ENCODE peak calls at places on chromosomes 11 and 22, in four cellular contexts. One of them, this sample, is unnamed.

GRCh38 chr11:120061036-120061760 is 76.7 kb downstream of the TRIM29 start:
- DNase-seq in mesenchymal stem cell: no peak
- DNase-seq in IMR-90: no peak
- DNase-seq in H9: no peak
- DNase-seq in this sample: no peak

GRCh38 chr11:109745996-109746625 is 324.1 kb downstream of the C11orf87 start:
- DNase-seq in IMR-90: no peak
- DNase-seq in H9: no peak
- DNase-seq in mesenchymal stem cell: no peak
- DNase-seq in this sample: no peak

GRCh38 chr11:1457326-1457680 is 29.3 kb downstream of the MOB2 start:
- DNase-seq in H9: no peak
- DNase-seq in mesenchymal stem cell: no peak
- DNase-seq in IMR-90: no peak
- DNase-seq in this sample: no peak

GRCh38 chr11:60336767-60337391 is 9.8 kb downstream of the MS4A6E start:
- DNase-seq in IMR-90: no peak
- DNase-seq in H9: no peak
- DNase-seq in mesenchymal stem cell: no peak
- DNase-seq in this sample: no peak

GRCh38 chr11:36449566-36450390 is 60.3 kb downstream of the TRAF6 start:
- DNase-seq in H9: peak; percentile 5
- DNase-seq in IMR-90: no peak
- DNase-seq in mesenchymal stem cell: peak; percentile 27
- DNase-seq in this sample: no peak

GRCh38 chr11:22690891-22691290 is 24.5 kb downstream of the GAS2 start:
- DNase-seq in mesenchymal stem cell: no peak
- DNase-seq in H9: no peak
- DNase-seq in IMR-90: no peak
- DNase-seq in this sample: no peak

GRCh38 chr11:2806351-2807058 is 79.1 kb downstream of the CDKN1C start:
- DNase-seq in mesenchymal stem cell: no peak
- DNase-seq in IMR-90: no peak
- DNase-seq in H9: peak; percentile 27
- DNase-seq in this sample: no peak

GRCh38 chr11:46947399-46948077 is 11.0 kb downstream of the CSTPP1 start:
- DNase-seq in H9: no peak
- DNase-seq in IMR-90: no peak
- DNase-seq in mesenchymal stem cell: no peak
- DNase-seq in this sample: peak; percentile 52

GRCh38 chr22:45235101-45235777 is 5.5 kb downstream of the KIAA0930 start:
- DNase-seq in H9: no peak
- DNase-seq in IMR-90: no peak
- DNase-seq in mesenchymal stem cell: no peak
- DNase-seq in this sample: no peak

GRCh38 chr11:119742263-119742861 is 13.4 kb upstream of the NECTIN1 start:
- DNase-seq in mesenchymal stem cell: peak; percentile 19
- DNase-seq in H9: peak; percentile 80
- DNase-seq in IMR-90: no peak
- DNase-seq in this sample: peak; percentile 81

GRCh38 chr11:130553306-130553705 is 104.9 kb downstream of the ADAMTS15 start:
- DNase-seq in mesenchymal stem cell: no peak
- DNase-seq in H9: no peak
- DNase-seq in IMR-90: peak; percentile 39
- DNase-seq in this sample: no peak

GRCh38 chr11:118211006-118211405 is 13.8 kb downstream of the JAML start:
- DNase-seq in H9: peak; percentile 64
- DNase-seq in mesenchymal stem cell: no peak
- DNase-seq in IMR-90: no peak
- DNase-seq in this sample: peak; percentile 71

GRCh38 chr11:75301602-75302345 is 49.7 kb downstream of the ARRB1 start:
- DNase-seq in H9: no peak
- DNase-seq in mesenchymal stem cell: no peak
- DNase-seq in IMR-90: no peak
- DNase-seq in this sample: no peak

GRCh38 chr11:102912482-102912830 is 37.7 kb upstream of the MMP12 start:
- DNase-seq in mesenchymal stem cell: no peak
- DNase-seq in H9: no peak
- DNase-seq in IMR-90: peak; percentile 9
- DNase-seq in this sample: peak; percentile 40

GRCh38 chr11:122808494-122808893 is 29.8 kb upstream of the CRTAM start:
- DNase-seq in mesenchymal stem cell: peak; percentile 27
- DNase-seq in IMR-90: peak; percentile 73
- DNase-seq in H9: no peak
- DNase-seq in this sample: no peak

GRCh38 chr11:27699242-27699925 is 871 bp downstream of the BDNF start:
- DNase-seq in H9: peak; percentile 55
- DNase-seq in mesenchymal stem cell: peak; percentile 71
- DNase-seq in IMR-90: peak; percentile 55
- DNase-seq in this sample: peak; percentile 69

GRCh38 chr11:107076832-107077231 is 58.6 kb upstream of the GUCY1A2 start:
- DNase-seq in IMR-90: no peak
- DNase-seq in H9: no peak
- DNase-seq in mesenchymal stem cell: no peak
- DNase-seq in this sample: no peak

GRCh38 chr11:119461250-119461963 is 38.4 kb upstream of the THY1 start:
- DNase-seq in H9: no peak
- DNase-seq in IMR-90: peak; percentile 54
- DNase-seq in mesenchymal stem cell: peak; percentile 10
- DNase-seq in this sample: no peak

GRCh38 chr22:45503816-45504702 is 1.4 kb downstream of the FBLN1 start:
- DNase-seq in mesenchymal stem cell: peak; percentile 85
- DNase-seq in H9: peak; percentile 77
- DNase-seq in IMR-90: peak; percentile 72
- DNase-seq in this sample: peak; percentile 74

GRCh38 chr11:78319453-78319955 is 98.1 kb downstream of the GAB2 start:
- DNase-seq in IMR-90: peak; percentile 69
- DNase-seq in mesenchymal stem cell: peak; percentile 43
- DNase-seq in H9: no peak
- DNase-seq in this sample: no peak

GRCh38 chr11:59175104-59175503 is 3.2 kb downstream of the DTX4 start:
- DNase-seq in H9: no peak
- DNase-seq in mesenchymal stem cell: no peak
- DNase-seq in IMR-90: no peak
- DNase-seq in this sample: peak; percentile 57

GRCh38 chr11:60455531-60456042 is at the start of gene MS4A1:
- DNase-seq in IMR-90: no peak
- DNase-seq in mesenchymal stem cell: no peak
- DNase-seq in H9: no peak
- DNase-seq in this sample: no peak

GRCh38 chr22:49826603-49827306 is 918 bp downstream of the BRD1 start:
- DNase-seq in H9: no peak
- DNase-seq in IMR-90: peak; percentile 32
- DNase-seq in mesenchymal stem cell: peak; percentile 47
- DNase-seq in this sample: peak; percentile 25

GRCh38 chr22:36757608-36758220 is 18.2 kb downstream of the IFT27 start:
- DNase-seq in mesenchymal stem cell: peak; percentile 69
- DNase-seq in H9: peak; percentile 91
- DNase-seq in IMR-90: peak; percentile 70
- DNase-seq in this sample: peak; percentile 86

GRCh38 chr11:2577071-2578005 is 122.5 kb downstream of the KCNQ1OT1 start:
- DNase-seq in mesenchymal stem cell: no peak
- DNase-seq in H9: peak; percentile 36
- DNase-seq in IMR-90: no peak
- DNase-seq in this sample: no peak

GRCh38 chr11:96254087-96254486 is 88.9 kb downstream of the MAML2 start:
- DNase-seq in IMR-90: peak; percentile 75
- DNase-seq in H9: no peak
- DNase-seq in mesenchymal stem cell: peak; percentile 69
- DNase-seq in this sample: peak; percentile 68

GRCh38 chr22:27480487-27480886 is 321.1 kb downstream of the MN1 start:
- DNase-seq in mesenchymal stem cell: no peak
- DNase-seq in H9: peak; percentile 69
- DNase-seq in IMR-90: no peak
- DNase-seq in this sample: peak; percentile 53

GRCh38 chr11:68254421-68254820 is 17.4 kb downstream of the C11orf24 start:
- DNase-seq in mesenchymal stem cell: no peak
- DNase-seq in H9: no peak
- DNase-seq in IMR-90: no peak
- DNase-seq in this sample: no peak

GRCh38 chr11:638616-639323 is 1.7 kb downstream of the DRD4 start:
- DNase-seq in IMR-90: no peak
- DNase-seq in H9: peak; percentile 59
- DNase-seq in mesenchymal stem cell: peak; percentile 62
- DNase-seq in this sample: peak; percentile 69

GRCh38 chr11:60056349-60056969 is at the start of gene MS4A3:
- DNase-seq in IMR-90: no peak
- DNase-seq in H9: no peak
- DNase-seq in mesenchymal stem cell: no peak
- DNase-seq in this sample: peak; percentile 51

GRCh38 chr11:69376155-69377028 is 82.4 kb downstream of the MYEOV start:
- DNase-seq in IMR-90: no peak
- DNase-seq in H9: no peak
- DNase-seq in mesenchymal stem cell: no peak
- DNase-seq in this sample: no peak

GRCh38 chr11:126113012-126113411 is 50.3 kb upstream of the CDON start:
- DNase-seq in mesenchymal stem cell: no peak
- DNase-seq in H9: no peak
- DNase-seq in IMR-90: no peak
- DNase-seq in this sample: no peak

GRCh38 chr11:126112547-126112946 is 49.9 kb upstream of the CDON start:
- DNase-seq in H9: no peak
- DNase-seq in mesenchymal stem cell: peak; percentile 20
- DNase-seq in IMR-90: no peak
- DNase-seq in this sample: peak; percentile 83

GRCh38 chr11:126113963-126114362 is 51.3 kb upstream of the CDON start:
- DNase-seq in mesenchymal stem cell: no peak
- DNase-seq in H9: no peak
- DNase-seq in IMR-90: no peak
- DNase-seq in this sample: no peak

GRCh38 chr11:126114486-126115252 is 52.0 kb upstream of the CDON start:
- DNase-seq in H9: no peak
- DNase-seq in mesenchymal stem cell: peak; percentile 32
- DNase-seq in IMR-90: peak; percentile 21
- DNase-seq in this sample: no peak

DNA sequence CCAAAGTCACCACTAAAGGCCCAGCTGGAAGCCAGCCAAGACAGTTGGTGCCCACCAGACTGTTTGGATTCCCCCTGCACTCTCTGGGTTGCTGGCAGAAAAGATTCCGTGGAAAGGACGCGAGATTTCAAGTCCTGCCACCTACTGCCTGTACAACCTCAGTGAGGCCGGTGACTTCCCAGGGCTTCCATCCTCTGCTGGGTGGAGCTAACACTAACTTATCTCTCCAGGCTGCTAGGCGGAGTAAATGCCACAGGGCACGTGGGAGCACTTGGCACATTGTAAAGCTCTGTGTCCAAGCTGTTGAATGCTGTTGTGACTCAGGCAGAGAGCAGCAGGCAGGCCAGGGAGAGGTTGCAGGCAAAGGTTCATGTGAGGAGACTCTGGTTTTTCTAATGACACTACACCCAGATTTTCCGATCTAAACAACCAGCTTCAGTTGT is 50.9 kb upstream of the CDON start:
- DNase-seq in mesenchymal stem cell: peak; percentile 97
- DNase-seq in H9: no peak
- DNase-seq in IMR-90: peak; percentile 96
- DNase-seq in this sample: peak; percentile 91
- H3K27ac ChIP-seq in mesenchymal stem cell: no peak overlapping the region
- H3K27ac ChIP-seq in H9: no peak overlapping the region
- H3K27ac ChIP-seq in IMR-90: no peak overlapping the region
- H3K27ac ChIP-seq in this sample: no peak overlapping the region

GRCh38 chr22:38153821-38154562 is 27.6 kb downstream of the PLA2G6 start:
- DNase-seq in IMR-90: no peak
- DNase-seq in H9: peak; percentile 29
- DNase-seq in mesenchymal stem cell: no peak
- DNase-seq in this sample: peak; percentile 63
- H3K4ac ChIP-seq in IMR-90: no peak overlapping the region
- H3K4ac ChIP-seq in H9: no peak overlapping the region
- H3K4ac ChIP-seq in mesenchymal stem cell: no peak overlapping the region
- H3K4ac ChIP-seq in this sample: no peak overlapping the region

GRCh38 chr11:32527191-32527590 is 56.4 kb upstream of the EIF3M start:
- DNase-seq in mesenchymal stem cell: no peak
- DNase-seq in IMR-90: no peak
- DNase-seq in H9: no peak
- DNase-seq in this sample: no peak
- H3K27ac ChIP-seq in mesenchymal stem cell: no peak overlapping the region
- H3K27ac ChIP-seq in IMR-90: no peak overlapping the region
- H3K27ac ChIP-seq in H9: no peak overlapping the region
- H3K27ac ChIP-seq in this sample: no peak overlapping the region

GRCh38 chr11:93542753-93543246 is 391 bp downstream of the SMCO4 start:
- DNase-seq in IMR-90: no peak
- DNase-seq in mesenchymal stem cell: no peak
- DNase-seq in H9: peak; percentile 45
- DNase-seq in this sample: peak; percentile 58
- H3K4ac ChIP-seq in IMR-90: no peak overlapping the region
- H3K4ac ChIP-seq in mesenchymal stem cell: peak overlapping the region; percentile 30
- H3K4ac ChIP-seq in H9: no peak overlapping the region
- H3K4ac ChIP-seq in this sample: peak overlapping the region; percentile 28

GRCh38 chr11:14342906-14343305 is 16.1 kb downstream of the RRAS2 start:
- DNase-seq in H9: no peak
- DNase-seq in IMR-90: peak; percentile 82
- DNase-seq in mesenchymal stem cell: peak; percentile 68
- DNase-seq in this sample: no peak
- H3K27ac ChIP-seq in H9: no peak overlapping the region
- H3K27ac ChIP-seq in IMR-90: no peak overlapping the region
- H3K27ac ChIP-seq in mesenchymal stem cell: no peak overlapping the region
- H3K27ac ChIP-seq in this sample: no peak overlapping the region

This sample was measured in mesendoderm.